ENCODE peak calls at places on chromosomes 3 and 15, in four cellular contexts. L is HepG2, U is K562, O is GM12878. P is an unnamed sample.

GRCh38 chr3:139655880-139656279 is 21.9 kb downstream of the NMNAT3 start:
- DNase-seq in L (peak), U (no peak), O (no peak), P (no peak)

GRCh38 chr3:184262166-184262926 is 993 bp upstream of the CAMK2N2 start:
- DNase-seq in L (no peak), U (peak), O (no peak), P (no peak)

GRCh38 chr3:195794708-195795107 is 17.0 kb downstream of the MUC4 start:
- DNase-seq in L (no peak), U (no peak), O (no peak), P (no peak)

GRCh38 chr15:85463976-85464375 is 83.6 kb downstream of the AKAP13 start:
- DNase-seq in L (no peak), U (no peak), O (no peak), P (no peak)

GRCh38 chr3:1275495-1275894 is 182.7 kb downstream of the CNTN6 start:
- DNase-seq in L (no peak), U (no peak), O (no peak), P (peak)

GRCh38 chr3:31968927-31969418 is 12.1 kb downstream of the OSBPL10 start:
- DNase-seq in L (peak), U (no peak), O (no peak), P (peak)

GRCh38 chr3:16303037-16303436 is 38.0 kb downstream of the OXNAD1 start:
- DNase-seq in L (no peak), U (no peak), O (no peak), P (no peak)

GRCh38 chr3:51243919-51244318 is 141.2 kb upstream of the MANF start:
- DNase-seq in L (no peak), U (no peak), O (no peak), P (no peak)

GRCh38 chr3:44981751-44982150 is 5.7 kb downstream of the EXOSC7 start:
- DNase-seq in L (no peak), U (no peak), O (no peak), P (no peak)

GRCh38 chr3:127560051-127560787 is 30.3 kb downstream of the TPRA1 start:
- DNase-seq in L (no peak), U (peak), O (no peak), P (peak)

GRCh38 chr3:115146418-115147328 is at the start of gene ZBTB20:
- DNase-seq in L (peak), U (peak), O (no peak), P (peak)

GRCh38 chr3:150083653-150084037 is 113.0 kb upstream of the PFN2 start:
- DNase-seq in L (no peak), U (no peak), O (no peak), P (no peak)

GRCh38 chr3:130077636-130078035 is 4.0 kb upstream of the ALG1L2 start:
- DNase-seq in L (no peak), U (no peak), O (no peak), P (no peak)

GRCh38 chr3:9101286-9101685 is 138.0 kb upstream of the RAD18 start:
- DNase-seq in L (no peak), U (peak), O (no peak), P (no peak)

GRCh38 chr3:9301091-9301490 is 51.6 kb upstream of the SRGAP3 start:
- DNase-seq in L (no peak), U (no peak), O (no peak), P (no peak)

GRCh38 chr15:80599359-80599758 is 95.8 kb upstream of the ABHD17C start:
- DNase-seq in L (no peak), U (no peak), O (no peak), P (no peak)

GRCh38 chr15:74616020-74616939 is 644 bp downstream of the CLK3 start:
- DNase-seq in L (peak), U (peak), O (no peak), P (no peak)

GRCh38 chr15:101657968-101658784 is 6.0 kb upstream of the TM2D3 start:
- DNase-seq in L (no peak), U (no peak), O (no peak), P (no peak)

GRCh38 chr15:101660005-101660404 is 7.8 kb upstream of the TM2D3 start:
- DNase-seq in L (no peak), U (no peak), O (no peak), P (no peak)

GRCh38 chr15:101652783-101653430 is 726 bp upstream of the TM2D3 start:
- DNase-seq in L (no peak), U (peak), O (no peak), P (no peak)

GRCh38 chr15:101654191-101654590 is 2.0 kb upstream of the TM2D3 start:
- DNase-seq in L (no peak), U (no peak), O (no peak), P (no peak)

GRCh38 chr15:101657171-101657570 is 5.0 kb upstream of the TM2D3 start:
- DNase-seq in L (no peak), U (no peak), O (no peak), P (no peak)
- TF ChIP-seq CHD4 in L (no peak), U (no peak), O (no peak), P (no peak)

GRCh38 chr3:192299921-192300320 is 427.4 kb downstream of the FGF12 start:
- DNase-seq in L (no peak), U (no peak), O (no peak), P (no peak)

GRCh38 chr3:192303235-192303634 is 424.1 kb downstream of the FGF12 start:
- DNase-seq in L (no peak), U (no peak), O (no peak), P (no peak)
- TF ChIP-seq CHD4 in L (no peak), U (no peak), O (no peak), P (no peak)

DNA sequence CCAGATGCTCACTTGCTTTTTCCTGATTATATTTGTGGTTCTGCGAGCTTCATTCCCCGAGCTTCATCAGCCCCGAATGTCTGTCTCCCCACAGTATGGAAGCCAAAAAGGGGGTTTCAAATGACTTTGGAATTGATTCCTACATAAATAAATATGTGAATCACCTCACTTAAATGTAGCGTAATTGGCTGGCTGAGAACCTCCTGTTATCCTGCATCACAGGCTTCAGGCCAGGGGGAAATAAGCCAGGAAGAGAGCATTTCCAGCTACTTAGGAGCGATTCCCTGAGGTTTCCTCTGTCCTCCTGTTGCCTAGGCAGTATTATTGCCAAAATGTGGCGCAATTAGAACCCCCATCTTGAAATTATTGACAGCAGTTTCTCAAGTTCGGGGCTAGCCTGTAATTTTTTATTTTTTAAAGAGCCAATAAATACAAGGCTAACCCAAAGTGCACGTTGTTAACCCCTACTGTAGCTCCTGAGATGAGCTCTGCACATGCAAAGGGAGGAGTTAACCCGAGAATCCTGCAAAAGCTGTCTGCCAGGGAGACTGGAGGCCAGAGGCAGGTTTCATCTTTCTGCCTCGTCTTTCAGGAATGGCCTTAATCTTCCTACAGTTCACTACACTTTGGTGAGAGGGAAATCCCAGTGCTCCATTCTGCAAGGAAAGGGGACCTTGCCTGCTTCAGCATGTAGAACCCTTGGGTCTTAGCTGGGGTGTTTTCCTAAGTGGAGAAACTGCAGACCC is 148.2 kb downstream of the ADAMTS9 start:
- DNase-seq in L (no peak), U (no peak), O (no peak), P (no peak)
- TF ChIP-seq CHD4 in L (no peak), U (no peak), O (no peak), P (no peak)

GRCh38 chr3:7585052-7585451 is 724.1 kb downstream of the GRM7 start:
- DNase-seq in L (no peak), U (no peak), O (no peak), P (no peak)
- TF ChIP-seq CHD4 in L (no peak), U (no peak), O (no peak), P (no peak)

GRCh38 chr15:76514292-76514691 is 177.7 kb downstream of the ISL2 start:
- DNase-seq in L (peak), U (no peak), O (no peak), P (no peak)
- TF ChIP-seq CHD4 in L (no peak), U (no peak), O (no peak), P (no peak)

DNA sequence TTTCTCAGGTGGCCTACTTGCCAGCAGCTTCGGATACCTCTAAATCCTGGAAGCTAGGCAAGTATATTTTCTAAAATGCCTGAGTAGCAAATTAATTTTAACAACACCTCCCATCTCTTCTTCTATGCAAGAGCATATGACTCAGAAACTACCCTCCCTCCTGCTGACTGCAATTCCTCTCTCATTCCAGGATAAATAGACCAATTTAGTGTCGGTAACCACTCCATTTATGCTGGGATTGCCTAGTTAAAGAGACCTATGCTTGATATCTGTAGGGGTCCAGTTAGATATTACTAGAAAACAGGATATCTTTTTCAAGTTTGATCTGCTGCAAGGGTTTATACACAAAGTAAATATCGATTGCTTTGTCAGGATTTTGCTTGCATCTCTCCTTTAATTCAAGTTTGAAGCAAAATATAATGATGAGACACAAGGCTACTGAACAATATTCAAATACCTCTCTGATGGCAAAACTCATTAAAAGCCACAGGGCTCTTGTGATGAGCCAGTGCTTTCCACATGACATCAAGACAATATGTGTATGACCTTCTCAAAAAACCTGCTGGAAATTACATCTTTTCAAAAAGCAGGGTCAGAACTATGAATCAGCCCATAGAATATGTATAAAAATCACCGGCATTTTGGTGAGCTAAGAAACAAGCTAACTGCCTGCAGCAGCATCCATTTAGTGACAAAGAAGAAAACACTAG is 491.6 kb upstream of the NECTIN3 start:
- DNase-seq in L (no peak), U (no peak), O (no peak), P (no peak)
- TF ChIP-seq CHD4 in L (no peak), U (no peak), O (no peak), P (no peak)